ENCODE peak calls at places on chromosomes 6 and 20, in six cellular contexts. V is nephron progenitor cell, D is DMS79 treated with DMSO at 0.1 percent for 48 hours, U is HEK293T, A is left ventricle myocardium superior, L is lung microvascular endothelial cell. S is an unnamed sample.

GRCh38 chr6:133837801-133838349 is 51.0 kb upstream of the TCF21 start:
- DNase-seq in A (peak), D (peak), U (peak), L (no peak), V (peak), S (peak)

GRCh38 chr6:139588734-139589418 is 214.4 kb upstream of the CITED2 start:
- DNase-seq in D (peak), U (no peak), A (no peak), V (no peak), L (peak), S (no peak)

GRCh38 chr6:1724616-1725015 is 114.9 kb downstream of the FOXC1 start:
- DNase-seq in U (no peak), D (no peak), V (no peak), A (peak), L (peak), S (no peak)

GRCh38 chr6:118387921-118388701 is 160.0 kb upstream of the PLN start:
- DNase-seq in A (no peak), L (peak), U (no peak), V (no peak), D (no peak), S (no peak)

GRCh38 chr6:89117285-89118108 is at the start of gene SRSF12:
- DNase-seq in V (peak), L (peak), U (peak), D (peak), A (peak), S (no peak)

GRCh38 chr6:139380168-139380567 is 5.7 kb upstream of the CITED2 start:
- DNase-seq in U (no peak), A (no peak), L (no peak), D (no peak), V (no peak), S (no peak)

GRCh38 chr6:155717369-155717768 is 261.7 kb upstream of the NOX3 start:
- DNase-seq in D (no peak), U (no peak), V (no peak), A (no peak), L (no peak), S (no peak)

GRCh38 chr20:64269604-64270411 is 14.3 kb downstream of the PCMTD2 start:
- DNase-seq in D (no peak), U (no peak), V (no peak), A (no peak), L (no peak), S (no peak)

S was measured in iPS DF 6.9.